ENCODE peak calls at places on chromosomes 16 and 17, in seven cellular contexts. One of them, this sample, is unnamed.

GRCh38 chr16:13672196-13672595 is 247.8 kb upstream of the ERCC4 start:
- DNase-seq in sigmoid colon: no peak
- DNase-seq in type B pancreatic cell: no peak
- DNase-seq in uterus: no peak
- DNase-seq in fibroblast of pulmonary artery: no peak
- DNase-seq in epithelial cell of esophagus: no peak
- DNase-seq in endothelial cell: no peak
- DNase-seq in this sample: no peak

GRCh38 chr17:12342609-12343248 is 322.1 kb downstream of the MAP2K4 start:
- DNase-seq in type B pancreatic cell: no peak
- DNase-seq in endothelial cell: peak; percentile 56
- DNase-seq in fibroblast of pulmonary artery: peak; percentile 3
- DNase-seq in epithelial cell of esophagus: peak; percentile 5
- DNase-seq in uterus: peak; percentile 38
- DNase-seq in sigmoid colon: no peak
- DNase-seq in this sample: no peak

GRCh38 chr17:50679008-50679544 is 28.6 kb downstream of the ANKRD40 start:
- DNase-seq in endothelial cell: no peak
- DNase-seq in sigmoid colon: no peak
- DNase-seq in epithelial cell of esophagus: no peak
- DNase-seq in uterus: no peak
- DNase-seq in fibroblast of pulmonary artery: no peak
- DNase-seq in type B pancreatic cell: no peak
- DNase-seq in this sample: no peak

GRCh38 chr17:55576237-55576998 is 65.2 kb upstream of the SMIM36 start:
- DNase-seq in epithelial cell of esophagus: peak; percentile 75
- DNase-seq in sigmoid colon: no peak
- DNase-seq in fibroblast of pulmonary artery: peak; percentile 42
- DNase-seq in endothelial cell: no peak
- DNase-seq in type B pancreatic cell: no peak
- DNase-seq in uterus: peak; percentile 47
- DNase-seq in this sample: no peak

GRCh38 chr17:77863814-77864161 is 94.7 kb upstream of the TNRC6C start:
- DNase-seq in epithelial cell of esophagus: no peak
- DNase-seq in fibroblast of pulmonary artery: no peak
- DNase-seq in endothelial cell: no peak
- DNase-seq in type B pancreatic cell: no peak
- DNase-seq in uterus: peak; percentile 38
- DNase-seq in sigmoid colon: no peak
- DNase-seq in this sample: no peak

GRCh38 chr16:51113254-51114125 is 37.6 kb downstream of the SALL1 start:
- DNase-seq in fibroblast of pulmonary artery: no peak
- DNase-seq in sigmoid colon: no peak
- DNase-seq in endothelial cell: no peak
- DNase-seq in type B pancreatic cell: no peak
- DNase-seq in uterus: no peak
- DNase-seq in epithelial cell of esophagus: no peak
- DNase-seq in this sample: no peak

GRCh38 chr17:76444518-76445311 is 8.2 kb downstream of the UBE2O start:
- DNase-seq in endothelial cell: no peak
- DNase-seq in epithelial cell of esophagus: no peak
- DNase-seq in fibroblast of pulmonary artery: peak; percentile 36
- DNase-seq in type B pancreatic cell: no peak
- DNase-seq in sigmoid colon: no peak
- DNase-seq in uterus: no peak
- DNase-seq in this sample: no peak

GRCh38 chr17:75557852-75558665 is 29.5 kb upstream of the MYO15B start:
- DNase-seq in epithelial cell of esophagus: no peak
- DNase-seq in sigmoid colon: no peak
- DNase-seq in endothelial cell: no peak
- DNase-seq in type B pancreatic cell: no peak
- DNase-seq in fibroblast of pulmonary artery: no peak
- DNase-seq in uterus: no peak
- DNase-seq in this sample: no peak

GRCh38 chr16:929227-929669 is 41.5 kb downstream of the LMF1 start:
- DNase-seq in endothelial cell: no peak
- DNase-seq in epithelial cell of esophagus: no peak
- DNase-seq in fibroblast of pulmonary artery: no peak
- DNase-seq in uterus: no peak
- DNase-seq in type B pancreatic cell: no peak
- DNase-seq in sigmoid colon: no peak
- DNase-seq in this sample: no peak

GRCh38 chr16:85211247-85211910 is 99.1 kb upstream of the CIBAR2 start:
- DNase-seq in uterus: no peak
- DNase-seq in endothelial cell: no peak
- DNase-seq in sigmoid colon: no peak
- DNase-seq in fibroblast of pulmonary artery: peak; percentile 50
- DNase-seq in epithelial cell of esophagus: peak; percentile 32
- DNase-seq in type B pancreatic cell: no peak
- DNase-seq in this sample: no peak

DNA sequence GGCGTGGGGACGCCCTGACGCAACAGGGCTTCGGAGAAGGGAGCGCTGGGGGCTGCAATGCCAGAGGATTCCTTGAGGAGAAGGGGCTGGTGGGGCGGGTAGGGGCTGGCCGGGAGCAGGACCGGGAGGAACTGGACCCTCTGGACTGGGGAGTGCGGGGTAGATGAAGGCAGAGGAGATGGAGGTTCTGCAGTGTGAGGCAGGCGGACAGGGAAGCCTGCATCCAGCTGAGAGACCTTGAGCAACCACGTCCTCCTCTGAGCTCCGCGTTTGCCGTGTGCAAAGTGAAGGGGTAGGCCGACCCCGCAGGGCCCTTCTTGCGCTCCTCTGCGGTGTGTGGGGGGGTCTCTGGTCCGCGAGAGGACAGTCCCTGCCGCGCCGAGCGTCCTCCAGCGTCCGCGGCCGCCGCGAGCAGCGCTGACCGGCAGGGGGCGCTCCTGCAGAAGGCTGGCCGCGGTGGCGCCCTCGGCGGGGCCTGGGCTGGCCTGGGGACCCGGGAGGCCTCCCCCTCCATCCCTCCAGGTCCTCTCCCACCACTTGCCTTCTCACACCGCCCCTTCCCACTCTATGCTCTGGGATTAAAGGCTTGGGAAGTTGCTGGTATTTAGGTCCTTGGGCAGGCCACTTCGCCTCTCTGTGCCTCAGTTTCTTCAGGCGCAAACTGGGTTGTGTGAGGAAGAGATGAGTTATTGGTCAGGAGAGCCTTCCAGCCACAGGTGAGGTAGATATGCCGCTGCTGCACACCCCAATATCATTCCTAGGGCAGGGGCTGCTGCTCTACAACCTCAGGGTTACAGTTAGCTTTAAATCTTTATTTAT is 9.6 kb upstream of the WNT9B start:
- DNase-seq in fibroblast of pulmonary artery: peak; percentile 10
- DNase-seq in endothelial cell: peak; percentile 73
- DNase-seq in type B pancreatic cell: no peak
- DNase-seq in epithelial cell of esophagus: no peak
- DNase-seq in sigmoid colon: no peak
- DNase-seq in uterus: no peak
- DNase-seq in this sample: no peak
- TF ChIP-seq CTCF in fibroblast of pulmonary artery: peak; percentile 26
- TF ChIP-seq CTCF in endothelial cell: peak; percentile 94
- TF ChIP-seq CTCF in type B pancreatic cell: peak; percentile 93
- TF ChIP-seq CTCF in epithelial cell of esophagus: peak; percentile 11
- TF ChIP-seq CTCF in sigmoid colon: no peak
- TF ChIP-seq CTCF in uterus: peak; percentile 30
- TF ChIP-seq CTCF in this sample: peak; percentile 80

DNA sequence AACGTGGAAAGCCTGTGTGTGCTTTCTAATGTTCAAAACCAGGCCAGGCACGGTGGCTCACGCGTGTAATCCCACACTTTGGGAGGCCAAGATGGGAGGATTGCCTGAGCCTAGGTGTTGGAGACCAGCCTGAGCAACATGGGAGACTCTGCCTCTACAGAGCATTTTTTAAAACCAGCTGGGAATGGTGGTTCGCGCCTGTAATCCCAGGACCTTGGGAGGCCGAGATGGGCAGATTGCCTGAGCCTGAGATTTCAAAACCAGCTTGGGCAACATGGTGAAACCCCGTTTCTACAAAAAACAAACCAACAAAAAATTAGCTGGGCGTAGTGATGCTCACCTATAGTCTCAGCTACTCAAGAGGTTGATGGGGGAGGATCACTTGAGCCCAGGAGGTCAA is 26.4 kb downstream of the RNF213 start:
- DNase-seq in uterus: no peak
- DNase-seq in type B pancreatic cell: no peak
- DNase-seq in sigmoid colon: no peak
- DNase-seq in endothelial cell: no peak
- DNase-seq in epithelial cell of esophagus: no peak
- DNase-seq in fibroblast of pulmonary artery: peak; percentile 11
- DNase-seq in this sample: no peak
- TF ChIP-seq CTCF in uterus: no peak
- TF ChIP-seq CTCF in type B pancreatic cell: no peak
- TF ChIP-seq CTCF in sigmoid colon: no peak
- TF ChIP-seq CTCF in endothelial cell: no peak
- TF ChIP-seq CTCF in epithelial cell of esophagus: no peak
- TF ChIP-seq CTCF in fibroblast of pulmonary artery: no peak
- TF ChIP-seq CTCF in this sample: no peak

GRCh38 chr17:17494499-17495447 is 1.4 kb downstream of the RASD1 start:
- DNase-seq in endothelial cell: peak; percentile 45
- DNase-seq in uterus: peak; percentile 45
- DNase-seq in type B pancreatic cell: no peak
- DNase-seq in epithelial cell of esophagus: peak; percentile 45
- DNase-seq in fibroblast of pulmonary artery: peak; percentile 45
- DNase-seq in sigmoid colon: peak; percentile 79
- DNase-seq in this sample: no peak
- TF ChIP-seq CTCF in endothelial cell: no peak
- TF ChIP-seq CTCF in uterus: no peak
- TF ChIP-seq CTCF in type B pancreatic cell: no peak
- TF ChIP-seq CTCF in epithelial cell of esophagus: no peak
- TF ChIP-seq CTCF in fibroblast of pulmonary artery: no peak
- TF ChIP-seq CTCF in sigmoid colon: no peak
- TF ChIP-seq CTCF in this sample: no peak

GRCh38 chr17:4672055-4672630 is 30.7 kb upstream of the ALOX15 start:
- DNase-seq in uterus: no peak
- DNase-seq in endothelial cell: no peak
- DNase-seq in epithelial cell of esophagus: no peak
- DNase-seq in sigmoid colon: no peak
- DNase-seq in fibroblast of pulmonary artery: no peak
- DNase-seq in type B pancreatic cell: no peak
- DNase-seq in this sample: no peak
- TF ChIP-seq CTCF in uterus: no peak
- TF ChIP-seq CTCF in endothelial cell: no peak
- TF ChIP-seq CTCF in epithelial cell of esophagus: no peak
- TF ChIP-seq CTCF in sigmoid colon: no peak
- TF ChIP-seq CTCF in fibroblast of pulmonary artery: no peak
- TF ChIP-seq CTCF in type B pancreatic cell: no peak
- TF ChIP-seq CTCF in this sample: no peak

This sample was measured in osteocyte.